ENCODE peak calls at places on chromosomes 3 and 15, in four cellular contexts. P is kidney glomerular epithelial cell, T is RPMI8226, O is trophoblast cell. X is an unnamed sample.

GRCh38 chr3:49013738-49014660 is 4.4 kb downstream of the DALRD3 start:
- DNase-seq in P (peak), T (peak), O (peak), X (peak)

GRCh38 chr3:107796786-107797185 is 274.0 kb downstream of the BBX start:
- DNase-seq in P (peak), T (peak), O (peak), X (peak)

GRCh38 chr3:62242846-62243245 is 130.5 kb downstream of the FEZF2 start:
- DNase-seq in P (no peak), T (no peak), O (no peak), X (no peak)

GRCh38 chr3:69216981-69217380 is 94.6 kb upstream of the LMOD3 start:
- DNase-seq in P (no peak), T (no peak), O (no peak), X (no peak)

GRCh38 chr3:139261754-139262632 is 81.8 kb upstream of the MRPS22 start:
- DNase-seq in P (no peak), T (no peak), O (no peak), X (no peak)

GRCh38 chr3:194212869-194213320 is 76.9 kb downstream of the HES1 start:
- DNase-seq in P (no peak), T (no peak), O (peak), X (no peak)

GRCh38 chr3:84881288-84881687 is 77.5 kb upstream of the CADM2 start:
- DNase-seq in P (no peak), T (no peak), O (peak), X (no peak)

GRCh38 chr3:14170569-14171159 is 7.7 kb downstream of the XPC start:
- DNase-seq in P (peak), T (no peak), O (peak), X (peak)

GRCh38 chr15:100891316-100892012 is 11.8 kb downstream of the ALDH1A3 start:
- DNase-seq in P (no peak), T (no peak), O (no peak), X (no peak)

GRCh38 chr15:48395532-48396011 is 64.3 kb downstream of the DUT start:
- DNase-seq in P (no peak), T (no peak), O (no peak), X (peak)

GRCh38 chr15:72481015-72481659 is 7.0 kb downstream of the ARIH1 start:
- DNase-seq in P (no peak), T (no peak), O (no peak), X (no peak)

GRCh38 chr3:125219261-125219701 is 6.7 kb upstream of the SLC12A8 start:
- DNase-seq in P (no peak), T (no peak), O (peak), X (no peak)

GRCh38 chr3:46466871-46467403 is 2.2 kb upstream of the LTF start:
- DNase-seq in P (no peak), T (no peak), O (no peak), X (no peak)

GRCh38 chr3:188151438-188151837 is 2.5 kb upstream of the LPP start:
- DNase-seq in P (no peak), T (no peak), O (peak), X (no peak)

GRCh38 chr3:81105761-81106160 is 655.7 kb downstream of the GBE1 start:
- DNase-seq in P (peak), T (no peak), O (peak), X (no peak)

GRCh38 chr3:150699068-150699635 is 4.6 kb downstream of the ERICH6 start:
- DNase-seq in P (no peak), T (no peak), O (no peak), X (peak)

GRCh38 chr3:97105989-97106651 is 291.7 kb downstream of the EPHA6 start:
- DNase-seq in P (no peak), T (no peak), O (no peak), X (no peak)

GRCh38 chr3:13657660-13658435 is 108.9 kb downstream of the FBLN2 start:
- DNase-seq in P (peak), T (peak), O (peak), X (peak)

GRCh38 chr15:29638781-29639180 is 183.5 kb downstream of the TJP1 start:
- DNase-seq in P (peak), T (no peak), O (no peak), X (peak)

GRCh38 chr15:64640146-64640868 is 135.1 kb downstream of the RBPMS2 start:
- DNase-seq in P (no peak), T (no peak), O (peak), X (no peak)

GRCh38 chr3:149131594-149131993 is 2.2 kb downstream of the HPS3 start:
- DNase-seq in P (no peak), T (no peak), O (no peak), X (peak)

GRCh38 chr15:48090115-48090514 is 30.7 kb upstream of the SLC24A5 start:
- DNase-seq in P (no peak), T (peak), O (no peak), X (no peak)

GRCh38 chr3:150697646-150698045 is 6.1 kb downstream of the ERICH6 start:
- DNase-seq in P (no peak), T (no peak), O (peak), X (peak)

GRCh38 chr3:129621626-129622417 is 15.3 kb upstream of the PLXND1 start:
- DNase-seq in P (no peak), T (no peak), O (no peak), X (no peak)

GRCh38 chr15:41919954-41920538 is 26.2 kb upstream of the SPTBN5 start:
- DNase-seq in P (peak), T (no peak), O (no peak), X (no peak)

GRCh38 chr3:16950282-16950681 is 65.5 kb downstream of the PLCL2 start:
- DNase-seq in P (no peak), T (no peak), O (no peak), X (no peak)

GRCh38 chr15:29822100-29822684 is at the start of gene TJP1:
- DNase-seq in P (peak), T (peak), O (peak), X (peak)

GRCh38 chr15:97688177-97688576 is 272.3 kb upstream of the ARRDC4 start:
- DNase-seq in P (no peak), T (no peak), O (no peak), X (no peak)

GRCh38 chr3:52787672-52788625 is 6.6 kb upstream of the ITIH3 start:
- DNase-seq in P (no peak), T (no peak), O (no peak), X (peak)

GRCh38 chr15:60384052-60384451 is 13.7 kb downstream of the ANXA2 start:
- DNase-seq in P (no peak), T (no peak), O (no peak), X (peak)

GRCh38 chr3:44058022-44058867 is 183.4 kb upstream of the TOPAZ1 start:
- DNase-seq in P (peak), T (peak), O (peak), X (peak)

GRCh38 chr3:12707425-12707824 is 43.5 kb upstream of the RAF1 start:
- DNase-seq in P (no peak), T (no peak), O (peak), X (peak)

GRCh38 chr3:150132101-150132749 is 161.5 kb upstream of the PFN2 start:
- DNase-seq in P (no peak), T (no peak), O (peak), X (no peak)